ENCODE peak calls at places on chromosomes 16 and 17, in six cellular contexts. K is Caco-2, A is fibroblast of the aortic adventitia, P is astrocyte, N is left lung, V is fibroblast of pulmonary artery. E is an unnamed sample.

GRCh38 chr16:72300892-72301291 is 128.9 kb upstream of the PMFBP1 start:
- DNase-seq in P (no peak), K (no peak), V (no peak), A (no peak), N (no peak), E (no peak)

GRCh38 chr17:48149174-48150106 is 41.9 kb downstream of the SNX11 start:
- DNase-seq in A (no peak), N (no peak), K (peak), P (no peak), V (peak), E (no peak)

GRCh38 chr17:39757176-39757662 is 19.5 kb downstream of the GRB7 start:
- DNase-seq in V (no peak), K (no peak), P (no peak), A (no peak), N (no peak), E (no peak)

GRCh38 chr17:75546181-75546580 is 20.7 kb downstream of the LLGL2 start:
- DNase-seq in P (no peak), V (no peak), K (no peak), A (no peak), N (no peak), E (no peak)

GRCh38 chr16:89140401-89140800 is 31.1 kb upstream of the CDH15 start:
- DNase-seq in K (no peak), A (no peak), N (no peak), P (no peak), V (no peak), E (no peak)

GRCh38 chr17:6823011-6823442 is 8.5 kb downstream of the TEKT1 start:
- DNase-seq in K (no peak), P (peak), N (no peak), V (peak), A (peak), E (no peak)

GRCh38 chr17:48492401-48493298 is 38.2 kb downstream of the HOXB1 start:
- DNase-seq in N (peak), K (peak), P (peak), A (peak), V (peak), E (no peak)

GRCh38 chr17:35603674-35604073 is 16.6 kb downstream of the AP2B1 start:
- DNase-seq in V (no peak), K (no peak), N (no peak), A (no peak), P (no peak), E (no peak)

GRCh38 chr17:43664096-43664495 is 2.4 kb upstream of the MEOX1 start:
- DNase-seq in P (no peak), V (no peak), N (no peak), K (no peak), A (no peak), E (no peak)

GRCh38 chr16:84486126-84486525 is 18.3 kb downstream of the MEAK7 start:
- DNase-seq in N (no peak), P (no peak), K (no peak), A (no peak), V (no peak), E (no peak)

GRCh38 chr17:571224-571623 is 143.4 kb downstream of the VPS53 start:
- DNase-seq in N (no peak), P (no peak), A (no peak), V (no peak), K (no peak), E (no peak)

GRCh38 chr17:49146620-49147306 is 14.2 kb downstream of the B4GALNT2 start:
- DNase-seq in V (peak), N (no peak), K (no peak), A (peak), P (peak), E (peak)

GRCh38 chr17:48840441-48840840 is 9.6 kb downstream of the CALCOCO2 start:
- DNase-seq in V (peak), P (no peak), A (peak), K (no peak), N (no peak), E (no peak)

GRCh38 chr17:10151667-10152496 is 46.5 kb downstream of the GAS7 start:
- DNase-seq in N (peak), K (no peak), A (peak), V (no peak), P (peak), E (no peak)

GRCh38 chr17:27623578-27623977 is 7.4 kb upstream of the LGALS9 start:
- DNase-seq in V (no peak), A (no peak), K (no peak), N (no peak), P (no peak), E (no peak)

GRCh38 chr16:19522369-19523159 is 666 bp upstream of the GDE1 start:
- DNase-seq in A (no peak), V (no peak), K (no peak), P (no peak), N (no peak), E (no peak)

GRCh38 chr17:50316016-50316587 is 29.8 kb upstream of the XYLT2 start:
- DNase-seq in V (no peak), N (no peak), A (no peak), K (no peak), P (no peak), E (no peak)

GRCh38 chr17:62626719-62627218 is 701 bp upstream of the MRC2 start:
- DNase-seq in A (peak), P (peak), K (no peak), N (no peak), V (peak), E (no peak)
- H3K4me3 ChIP-seq in A (peak), P (peak), K (peak), N (peak), V (peak), E (peak)

DNA sequence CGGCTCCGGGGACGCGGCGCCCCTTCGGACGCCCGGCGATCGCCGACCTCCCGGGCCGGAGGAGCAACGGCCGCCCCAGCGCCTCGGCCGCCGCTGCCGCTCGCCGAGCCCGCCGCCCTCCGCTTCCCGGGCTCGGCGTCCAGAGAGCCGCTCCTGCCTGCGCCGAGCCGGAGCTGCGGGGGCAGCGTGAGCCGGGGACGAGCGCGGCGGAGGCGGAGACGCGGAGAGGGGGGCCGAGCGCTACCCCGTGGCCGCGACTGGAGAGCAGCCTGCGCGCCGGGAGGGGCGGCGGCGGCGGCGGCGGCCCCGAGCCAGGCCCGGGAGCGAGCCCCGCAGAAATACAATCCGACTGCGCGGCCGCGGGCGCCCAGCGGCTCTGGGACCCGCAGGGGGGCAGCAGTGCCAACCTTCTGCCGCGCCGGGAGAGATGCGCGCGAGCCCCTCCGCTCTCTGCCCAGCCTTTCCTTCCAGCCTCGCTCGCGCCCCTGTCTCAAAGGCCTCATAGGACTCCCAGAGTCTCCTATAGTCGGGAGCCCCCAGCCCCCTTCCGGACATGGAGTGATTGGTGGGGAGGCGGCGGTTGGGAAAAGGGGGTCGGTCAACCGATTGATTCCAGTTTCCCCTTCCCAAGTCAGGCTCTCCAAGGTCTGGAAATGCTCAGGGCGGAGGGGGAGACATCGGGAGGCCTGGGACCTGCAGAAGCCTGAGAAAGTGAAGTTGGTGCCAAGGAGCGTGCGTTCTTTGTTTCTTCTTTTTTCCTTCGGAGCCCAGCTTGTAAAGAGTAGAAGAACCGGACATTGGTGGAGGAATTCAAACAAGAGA is 1.0 kb upstream of the SDK2 start:
- DNase-seq in K (no peak), P (peak), V (peak), N (no peak), A (no peak), E (no peak)
- H3K4me3 ChIP-seq in K (peak), P (peak), V (no peak), N (peak), A (no peak), E (peak)

GRCh38 chr16:67173323-67173722 is 3.0 kb downstream of the NOL3 start:
- DNase-seq in N (no peak), P (no peak), K (no peak), V (no peak), A (no peak), E (no peak)
- H3K4me3 ChIP-seq in N (peak), P (no peak), K (peak), V (peak), A (peak), E (peak)

GRCh38 chr16:13077816-13078215 is 176.4 kb downstream of the SHISA9 start:
- DNase-seq in K (no peak), A (no peak), V (no peak), N (no peak), P (no peak), E (no peak)

GRCh38 chr16:13081825-13082224 is 180.4 kb downstream of the SHISA9 start:
- DNase-seq in K (no peak), P (no peak), V (no peak), N (no peak), A (no peak), E (no peak)

GRCh38 chr16:13076878-13077277 is 175.5 kb downstream of the SHISA9 start:
- DNase-seq in V (no peak), P (no peak), A (no peak), N (no peak), K (no peak), E (no peak)
- H3K4me3 ChIP-seq in V (no peak), P (no peak), A (no peak), N (no peak), K (no peak), E (no peak)

DNA sequence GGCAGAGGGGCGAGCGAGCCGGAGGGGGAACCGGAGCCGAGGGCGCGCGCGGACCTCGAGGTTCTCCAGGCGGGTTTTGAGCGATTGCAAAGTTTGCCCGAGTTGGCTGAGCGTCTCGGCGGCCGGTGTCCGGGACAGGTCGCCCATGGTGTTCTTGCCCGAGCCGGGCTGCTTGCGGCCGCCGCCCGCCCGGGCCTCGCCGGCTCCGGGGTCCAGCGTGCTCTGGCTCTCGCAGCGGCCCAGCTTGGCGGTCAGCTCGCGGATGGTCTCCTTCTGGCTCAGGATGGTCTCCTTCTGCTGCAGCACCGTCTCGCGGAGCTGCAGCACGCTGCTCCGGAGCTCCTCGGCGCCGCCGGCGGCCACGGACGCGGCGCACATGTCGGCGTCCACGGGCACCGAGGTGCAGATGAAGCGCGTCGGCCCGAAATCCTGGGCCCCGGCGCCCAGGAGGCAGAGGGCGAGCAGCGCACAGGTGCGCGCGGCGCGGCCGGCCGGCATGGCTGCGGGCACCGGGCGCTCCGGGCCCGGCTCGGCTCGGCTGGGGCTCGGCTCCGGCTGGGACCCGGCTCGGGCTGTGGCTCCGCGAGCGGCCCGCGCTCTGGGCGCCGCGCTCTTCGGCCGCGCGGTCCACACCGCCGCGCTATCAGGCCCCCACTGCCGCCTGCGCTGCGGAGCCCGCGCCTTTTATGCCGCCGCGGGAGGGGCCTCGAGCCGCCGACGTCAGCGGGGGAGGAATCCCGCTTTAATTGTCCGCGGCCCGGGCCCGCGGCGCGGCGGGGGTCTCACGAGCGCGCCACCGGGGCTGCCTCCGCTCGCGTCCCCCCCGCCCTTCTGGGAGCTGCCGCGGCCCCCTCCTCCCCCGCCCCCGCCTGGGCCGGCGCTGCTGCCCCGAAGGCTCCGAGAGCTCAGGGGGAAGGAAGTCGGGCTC is at the start of gene NPTX1:
- DNase-seq in K (no peak), V (no peak), A (no peak), P (no peak), N (no peak), E (no peak)
- H3K4me3 ChIP-seq in K (peak), V (no peak), A (peak), P (no peak), N (no peak), E (peak)

E was measured in keratinocyte.